ENCODE peak calls at places on chromosome X, in seven cellular contexts. I is lower lobe of right lung, D is thoracic aorta, F is left ventricle myocardium inferior, U is cardiac muscle cell, H is esophagus squamous epithelium, X is uterus. C is an unnamed sample. For H3K4me1, the result is how much of the 10 kb centered on the place peaks cover.

GRCh38 chrX:72576161-72576896 is 3.7 kb upstream of the HDAC8 start:
- DNase-seq in F (no peak), D (no peak), U (no peak), I (no peak), X (no peak), H (no peak), C (no peak)

GRCh38 chrX:109360301-109360700 is 121.6 kb downstream of the GUCY2F start:
- DNase-seq in X (no peak), F (no peak), H (no peak), I (no peak), D (no peak), U (no peak), C (no peak)

GRCh38 chrX:78997870-78998558 is 52.8 kb downstream of the P2RY10 start:
- DNase-seq in H (no peak), I (no peak), X (no peak), D (no peak), U (no peak), F (no peak), C (no peak)

GRCh38 chrX:38214551-38214950 is 6.1 kb downstream of the SRPX start:
- DNase-seq in I (no peak), H (no peak), X (no peak), D (no peak), U (no peak), F (no peak), C (no peak)

GRCh38 chrX:40473460-40474204 is 107.1 kb upstream of the ATP6AP2 start:
- DNase-seq in H (no peak), F (no peak), U (no peak), D (no peak), I (no peak), X (no peak), C (no peak)

GRCh38 chrX:3520987-3521875 is 174.8 kb upstream of the MXRA5 start:
- DNase-seq in F (no peak), I (no peak), D (no peak), H (no peak), U (no peak), X (no peak), C (no peak)

GRCh38 chrX:42615161-42615563 is 162.8 kb downstream of the PPP1R2C start:
- DNase-seq in D (no peak), I (no peak), X (no peak), U (no peak), H (no peak), F (no peak), C (no peak)

GRCh38 chrX:38138157-38138556 is 82.5 kb downstream of the SRPX start:
- DNase-seq in D (no peak), U (no peak), I (no peak), X (no peak), H (no peak), F (no peak), C (no peak)

GRCh38 chrX:68834371-68835103 is 5.7 kb downstream of the EFNB1 start:
- DNase-seq in H (no peak), F (no peak), D (no peak), U (no peak), X (no peak), I (no peak), C (no peak)

GRCh38 chrX:115452256-115452655 is 108.7 kb upstream of the PLS3 start:
- DNase-seq in F (no peak), X (no peak), U (no peak), D (no peak), H (no peak), I (no peak), C (no peak)

GRCh38 chrX:5595570-5595969 is 633.1 kb downstream of the NLGN4X start:
- DNase-seq in H (no peak), F (no peak), D (no peak), I (no peak), U (no peak), X (no peak), C (no peak)

GRCh38 chrX:103533428-103534216 is 14.3 kb upstream of the RAB40A start:
- DNase-seq in D (peak), H (no peak), X (peak), F (peak), U (peak), I (peak), C (peak)

GRCh38 chrX:149898554-149898953 is 17.6 kb downstream of the MAGEA8 start:
- DNase-seq in H (no peak), D (no peak), F (no peak), U (no peak), I (no peak), X (no peak), C (no peak)

GRCh38 chrX:124634363-124634762 is 288.0 kb downstream of the SH2D1A start:
- DNase-seq in U (no peak), H (no peak), X (no peak), F (no peak), D (no peak), I (no peak), C (no peak)

GRCh38 chrX:134949271-134949670 is 41.5 kb upstream of the SMIM10 start:
- DNase-seq in I (no peak), D (no peak), U (no peak), X (no peak), H (no peak), F (no peak), C (no peak)

DNA sequence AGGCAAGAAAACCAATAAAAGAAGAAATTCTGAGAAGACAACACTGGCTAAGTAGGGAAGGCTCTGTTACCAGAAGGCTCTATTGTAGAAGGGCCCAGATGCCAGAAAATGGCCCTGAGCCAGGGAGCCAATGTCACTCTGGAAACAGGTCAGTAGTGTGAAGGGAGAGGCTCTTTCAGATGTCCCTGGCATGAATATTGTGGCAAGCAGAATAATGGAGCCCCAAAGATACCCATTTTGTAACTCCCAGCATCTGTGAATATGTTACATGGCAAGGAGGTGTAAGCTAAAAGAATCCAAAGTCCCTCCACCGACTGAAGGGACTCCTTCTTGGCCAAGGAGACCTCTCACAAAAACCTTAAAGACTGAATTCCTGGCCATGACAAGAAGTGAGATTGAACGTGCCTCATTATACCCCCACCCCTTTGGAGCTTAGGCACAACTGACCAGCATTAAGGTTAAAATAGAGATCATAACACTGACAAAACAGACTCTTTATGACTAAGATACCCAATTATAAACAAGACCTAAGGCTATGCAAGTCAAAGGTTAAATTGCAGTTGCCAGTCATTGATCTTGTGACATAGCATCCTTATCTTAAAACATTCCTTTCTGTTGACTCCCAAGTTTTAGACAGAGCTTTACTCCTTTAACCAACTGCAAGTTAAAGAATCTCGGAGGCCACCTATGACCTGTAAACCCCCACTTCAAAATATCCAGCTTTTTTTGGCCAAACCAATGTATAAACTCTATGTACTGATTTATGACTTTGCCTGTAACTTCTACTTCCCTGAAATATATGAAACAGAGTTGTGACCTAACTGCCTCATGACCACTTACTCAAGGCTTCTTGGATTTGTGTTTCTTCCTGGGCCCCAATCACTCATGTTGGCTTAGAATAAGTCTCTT is 42.2 kb upstream of the SMIM10 start:
- DNase-seq in I (no peak), H (no peak), D (no peak), X (no peak), U (peak), F (peak), C (no peak)
- H3K4me1 ChIP-seq in I (under half), H (under half), D (under half), X (under half), U (under half), F (under half), C (under half)

GRCh38 chrX:136179133-136179532 is 31.8 kb downstream of the FHL1 start:
- DNase-seq in H (no peak), U (no peak), I (no peak), X (no peak), D (no peak), F (no peak), C (no peak)

GRCh38 chrX:136171420-136171819 is 24.1 kb downstream of the FHL1 start:
- DNase-seq in H (no peak), I (no peak), X (no peak), F (no peak), D (no peak), U (no peak), C (no peak)

GRCh38 chrX:136182394-136182793 is 35.1 kb downstream of the FHL1 start:
- DNase-seq in F (no peak), H (no peak), X (no peak), U (no peak), I (no peak), D (no peak), C (no peak)

DNA sequence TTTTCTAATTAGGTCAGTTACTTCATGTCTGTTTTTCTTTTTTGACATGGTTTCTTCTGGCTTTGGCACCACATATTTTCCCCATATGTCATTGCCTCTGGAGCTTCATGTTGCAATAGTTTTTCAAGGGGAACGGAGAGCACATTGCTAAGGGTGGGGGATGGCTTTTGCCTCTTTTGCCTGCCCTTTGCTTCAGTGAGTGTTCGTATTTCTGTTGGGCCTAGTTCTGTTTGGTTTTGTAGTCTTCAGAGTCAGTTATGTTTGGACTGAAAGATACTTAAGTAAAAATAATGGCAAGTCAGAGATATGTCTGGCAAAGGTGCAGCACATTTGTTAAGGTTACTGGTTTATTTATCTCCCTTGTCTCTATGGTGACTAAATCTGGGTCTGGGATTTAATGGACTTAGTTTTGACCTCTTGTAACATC is 29.1 kb downstream of the FHL1 start:
- DNase-seq in U (no peak), I (no peak), F (no peak), D (no peak), H (no peak), X (peak), C (no peak)
- H3K27ac ChIP-seq in U (no peak), I (peak), F (peak), D (peak), H (peak), X (peak), C (peak)

GRCh38 chrX:46327229-46328081 is 217.8 kb downstream of the ZNF674 start:
- DNase-seq in X (no peak), I (peak), U (peak), D (no peak), F (peak), H (no peak), C (peak)

GRCh38 chrX:46325312-46325877 is 219.8 kb downstream of the ZNF674 start:
- DNase-seq in I (peak), U (peak), H (no peak), D (no peak), X (no peak), F (no peak), C (no peak)

GRCh38 chrX:46326161-46326560 is 219.1 kb downstream of the ZNF674 start:
- DNase-seq in D (no peak), X (no peak), I (no peak), U (no peak), H (no peak), F (no peak), C (no peak)

GRCh38 chrX:46328133-46328532 is 217.1 kb downstream of the ZNF674 start:
- DNase-seq in D (no peak), I (no peak), U (no peak), X (no peak), F (no peak), H (no peak), C (no peak)

DNA sequence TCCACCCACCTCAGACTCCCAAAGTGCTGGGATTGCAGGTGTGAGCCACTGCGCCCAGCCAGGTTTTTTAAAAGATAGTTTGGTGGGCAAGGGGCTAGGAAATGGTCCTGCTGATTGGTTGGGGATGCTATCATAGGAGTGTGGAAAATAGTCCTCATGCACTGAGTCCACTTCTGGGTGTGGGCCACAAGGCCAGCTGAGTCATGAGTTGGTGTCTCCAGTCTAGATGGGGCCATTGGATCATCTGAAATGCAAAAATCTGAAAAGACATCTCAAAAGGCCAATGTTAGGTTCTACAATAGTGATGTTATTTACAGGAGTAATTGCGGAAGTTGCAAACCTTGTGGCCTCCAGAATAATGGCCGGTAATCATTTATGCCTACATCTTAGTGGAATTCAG is 221.1 kb downstream of the ZNF674 start:
- DNase-seq in D (no peak), H (no peak), X (no peak), F (no peak), I (no peak), U (no peak), C (no peak)
- H3K4me1 ChIP-seq in D (under half), H (under half), X (under half), F (under half), I (under half), U (under half), C (under half)

DNA sequence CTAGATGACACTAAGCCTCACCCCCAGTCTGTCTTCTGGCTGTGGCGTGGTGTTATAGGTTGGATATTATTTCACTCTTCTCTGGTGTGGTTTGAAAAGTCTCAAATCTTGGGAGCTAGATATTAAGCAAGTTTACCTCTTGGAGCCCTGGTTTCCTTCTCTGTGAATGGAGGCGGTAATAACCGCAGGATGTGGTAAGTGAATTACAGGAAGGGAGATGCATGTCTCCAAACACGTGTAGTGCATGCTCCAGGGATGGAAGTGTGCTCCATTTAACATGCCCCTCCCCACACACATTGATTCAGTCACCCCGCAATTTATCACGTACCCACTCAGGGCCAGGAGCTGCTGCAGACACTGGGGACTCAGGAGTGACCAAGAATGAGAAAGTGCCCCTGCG is 4.9 kb downstream of the ZNF275 start:
- DNase-seq in H (no peak), I (no peak), F (no peak), D (no peak), U (no peak), X (no peak), C (no peak)
- H3K27ac ChIP-seq in H (no peak), I (no peak), F (no peak), D (no peak), U (no peak), X (no peak), C (no peak)

DNA sequence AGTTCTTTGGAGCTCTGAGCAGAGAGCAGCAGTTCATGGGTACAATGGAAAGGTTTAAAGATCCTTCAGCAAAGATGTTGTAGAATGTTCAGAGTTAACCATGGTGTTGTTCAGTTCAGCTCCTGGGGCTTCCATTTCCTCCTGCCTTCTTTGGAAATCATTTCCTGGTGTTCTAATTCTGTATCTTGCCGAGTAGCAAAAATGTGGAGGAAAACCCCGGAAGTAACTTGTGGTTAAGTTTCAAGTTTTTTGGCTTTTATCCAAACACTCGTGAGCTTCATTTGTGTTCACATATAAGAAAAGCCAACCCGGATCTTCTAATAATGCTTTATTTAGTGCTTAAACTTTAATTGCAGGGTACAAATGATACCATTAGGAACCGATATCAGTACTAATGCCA is 33.6 kb upstream of the ARX start:
- DNase-seq in U (no peak), X (no peak), F (no peak), H (no peak), D (no peak), I (no peak), C (no peak)
- H3K4me1 ChIP-seq in U (under half), X (under half), F (under half), H (under half), D (under half), I (under half), C (under half)

DNA sequence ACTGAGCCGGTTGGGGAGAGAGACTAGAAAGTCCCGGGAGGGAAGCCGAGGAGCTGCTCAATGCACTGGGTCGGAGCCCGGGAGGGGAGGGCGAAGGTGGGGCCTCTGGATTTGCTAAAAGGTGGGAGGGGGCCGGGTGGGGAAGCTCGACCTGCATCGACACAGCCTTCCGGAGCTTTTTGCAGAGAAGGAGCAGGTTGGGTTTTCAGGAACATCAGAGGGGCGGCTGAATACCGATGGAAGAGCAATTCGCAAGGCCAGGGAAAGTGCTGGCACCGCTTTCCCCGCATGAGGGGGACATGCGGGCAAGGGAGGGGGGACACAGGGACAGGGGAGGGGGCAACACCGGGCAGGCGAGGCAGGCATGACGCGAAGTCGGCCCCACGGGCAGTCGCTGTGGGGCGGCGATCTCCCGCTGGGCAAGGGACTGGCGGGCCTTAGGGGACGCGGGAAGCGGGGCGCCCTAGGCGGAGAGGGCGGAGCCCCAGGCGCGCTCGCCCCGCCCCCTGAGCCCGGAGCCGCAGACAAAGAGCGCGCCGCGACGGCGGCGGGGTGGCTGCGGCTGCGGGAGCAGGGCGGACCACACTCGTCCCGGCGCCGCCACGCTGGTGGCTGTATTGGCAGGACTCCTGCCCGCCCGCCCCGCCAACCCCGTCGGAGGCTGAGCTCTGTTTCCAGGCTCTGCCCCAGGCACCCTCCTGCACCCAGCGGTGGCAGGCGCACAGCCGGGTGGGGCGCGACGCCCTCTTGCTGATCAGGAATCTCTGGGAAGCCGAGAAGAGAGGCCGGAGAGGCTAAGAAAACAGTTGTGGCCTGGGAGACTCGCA is 11.6 kb downstream of the PDZD4 start:
- DNase-seq in U (peak), F (peak), I (peak), D (no peak), X (no peak), H (no peak), C (peak)
- H3K27ac ChIP-seq in U (no peak), F (peak), I (no peak), D (no peak), X (no peak), H (peak), C (no peak)

DNA sequence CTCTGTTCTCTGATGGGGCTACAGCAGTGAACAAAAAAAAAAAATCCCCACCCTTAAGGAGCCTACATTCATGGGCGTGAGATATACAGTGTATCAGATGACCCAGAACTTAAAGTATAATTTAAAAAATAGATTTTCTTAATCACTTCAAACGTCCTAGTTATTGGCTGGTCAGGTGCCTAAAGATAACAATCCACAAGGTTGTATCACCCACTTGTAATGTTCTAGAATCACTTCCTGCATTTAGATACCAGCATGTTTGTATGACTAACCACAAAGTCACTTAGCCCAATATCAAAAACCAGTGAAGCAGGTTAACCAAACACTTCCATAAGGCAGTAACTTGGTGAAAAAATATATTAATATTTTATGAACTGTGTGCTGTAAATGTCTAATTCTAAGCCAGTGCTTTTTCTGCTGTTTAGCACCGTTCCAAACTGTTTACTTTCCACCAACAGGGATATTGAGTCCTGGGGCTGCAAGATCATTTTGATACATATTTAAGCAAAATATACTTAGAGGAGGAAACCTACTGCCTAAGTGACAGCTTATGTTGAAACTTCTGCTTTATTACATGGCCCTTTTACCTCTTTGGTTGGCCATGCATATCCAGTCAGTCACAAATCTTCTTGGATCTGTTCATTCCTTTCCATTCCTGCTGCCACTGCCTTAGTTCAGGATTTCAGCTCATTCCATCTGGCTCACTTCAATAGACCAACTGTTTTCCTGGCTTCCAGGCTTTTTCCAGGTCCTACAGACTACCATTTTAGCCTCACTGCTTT is 43.3 kb downstream of the CD40LG start:
- DNase-seq in X (no peak), D (no peak), F (no peak), U (no peak), H (no peak), I (no peak), C (no peak)
- H3K4me1 ChIP-seq in X (under half), D (under half), F (under half), U (under half), H (under half), I (under half), C (under half)